ENCODE peak calls at places on chromosomes 3 and 15, in four cellular contexts. R is AG04450; H is stimulated activated CD8-positive, alpha-beta memory T cell treated with anti-CD3 and anti-CD28 coated beads, Interleukin-7, amount 100 ng/mL, for 24 hours; Q is AG08395. G is an unnamed sample.

GRCh38 chr3:16350041-16350952 is 85.3 kb downstream of the OXNAD1 start:
- DNase-seq in R (peak; percentile 58), Q (peak; percentile 57), H (no peak), G (no peak)

GRCh38 chr3:43213631-43214030 is 72.7 kb upstream of the SNRK start:
- DNase-seq in H (no peak), Q (no peak), R (no peak), G (no peak)

GRCh38 chr3:115982629-115983028 is 359.3 kb downstream of the GAP43 start:
- DNase-seq in H (no peak), Q (no peak), R (no peak), G (no peak)

GRCh38 chr15:88664151-88664778 is 25.4 kb downstream of the ISG20 start:
- DNase-seq in Q (no peak), H (no peak), R (no peak), G (no peak)

GRCh38 chr3:194301730-194302129 is 49.4 kb downstream of the CPN2 start:
- DNase-seq in R (no peak), H (no peak), Q (no peak), G (no peak)

GRCh38 chr3:13251166-13251892 is 168.8 kb downstream of the NUP210 start:
- DNase-seq in Q (no peak), R (no peak), H (no peak), G (no peak)

GRCh38 chr3:65259946-65260345 is 572.1 kb upstream of the ADAMTS9 start:
- DNase-seq in R (no peak), H (no peak), Q (no peak), G (no peak)

GRCh38 chr15:84034831-84035753 is 200.5 kb upstream of the GOLGA6L4 start:
- DNase-seq in Q (peak; percentile 29), H (no peak), R (peak; percentile 7), G (no peak)

GRCh38 chr15:88990185-88990679 is 77.1 kb upstream of the MFGE8 start:
- DNase-seq in Q (no peak), H (no peak), R (no peak), G (no peak)

GRCh38 chr3:196471551-196471950 is 32.0 kb downstream of the RNF168 start:
- DNase-seq in R (no peak), H (no peak), Q (peak; percentile 62), G (no peak)

GRCh38 chr15:63107895-63108546 is 13.6 kb upstream of the LACTB start:
- DNase-seq in R (peak; percentile 100), H (no peak), Q (peak; percentile 93), G (no peak)

GRCh38 chr3:5497497-5497896 is 310.0 kb downstream of the EDEM1 start:
- DNase-seq in R (no peak), Q (no peak), H (no peak), G (no peak)

GRCh38 chr3:156174229-156174847 is 54.0 kb downstream of the KCNAB1 start:
- DNase-seq in Q (peak; percentile 30), H (no peak), R (peak; percentile 13), G (no peak)

GRCh38 chr3:107251819-107252218 is 125.4 kb upstream of the CCDC54 start:
- DNase-seq in H (no peak), Q (no peak), R (no peak), G (no peak)

GRCh38 chr3:167110906-167111305 is 269.2 kb downstream of the ZBBX start:
- DNase-seq in H (no peak), R (no peak), Q (no peak), G (no peak)

GRCh38 chr15:70328137-70329115 is 230.7 kb upstream of the TLE3 start:
- DNase-seq in Q (peak; percentile 91), H (no peak), R (peak; percentile 30), G (no peak)

GRCh38 chr3:97958396-97958795 is 13.8 kb downstream of the RIOX2 start:
- DNase-seq in Q (peak; percentile 9), R (no peak), H (no peak), G (no peak)

GRCh38 chr15:101615986-101616848 is 36.0 kb downstream of the TM2D3 start:
- DNase-seq in R (no peak), Q (peak; percentile 84), H (no peak), G (no peak)